ENCODE peak calls at places on chromosomes 7 and 10, in five cellular contexts. L is fibroblast of villous mesenchyme, Y is osteocyte, Q is tibial artery, U is lower lobe of right lung. D is an unnamed sample.

GRCh38 chr7:116777613-116778380 is 84.6 kb upstream of the CAPZA2 start:
- DNase-seq in L (peak), Y (no peak), U (no peak), Q (no peak), D (no peak)

GRCh38 chr10:88838766-88839165 is 12.9 kb downstream of the ANKRD22 start:
- DNase-seq in Y (no peak), L (no peak), Q (no peak), U (no peak), D (no peak)

GRCh38 chr10:97422921-97423420 is 3.0 kb upstream of the PGAM1 start:
- DNase-seq in L (peak), Q (no peak), Y (no peak), U (no peak), D (no peak)

GRCh38 chr10:7797582-7797981 is 9.6 kb downstream of the ATP5F1C start:
- DNase-seq in Y (no peak), Q (no peak), U (no peak), L (peak), D (no peak)

GRCh38 chr7:155007947-155008346 is 5.0 kb upstream of the PAXIP1 start:
- DNase-seq in Y (no peak), U (no peak), Q (no peak), L (peak), D (peak)

GRCh38 chr10:34163075-34163905 is 651.8 kb downstream of the PARD3 start:
- DNase-seq in L (no peak), Y (no peak), Q (no peak), U (no peak), D (no peak)

GRCh38 chr7:7980134-7980533 is 11.5 kb downstream of the GLCCI1 start:
- DNase-seq in Y (no peak), L (no peak), U (no peak), Q (no peak), D (no peak)

GRCh38 chr7:44073664-44074348 is 8.4 kb upstream of the PGAM2 start:
- DNase-seq in Q (peak), Y (no peak), U (peak), L (peak), D (no peak)

GRCh38 chr7:124912972-124913371 is 16.7 kb downstream of the POT1 start:
- DNase-seq in L (no peak), U (no peak), Y (no peak), Q (no peak), D (no peak)

GRCh38 chr7:55223023-55223422 is 142.1 kb upstream of the LANCL2 start:
- DNase-seq in U (no peak), L (no peak), Q (no peak), Y (no peak), D (no peak)

GRCh38 chr7:93249749-93250148 is 17.6 kb downstream of the VPS50 start:
- DNase-seq in L (peak), Y (no peak), U (no peak), Q (no peak), D (no peak)

GRCh38 chr10:115931301-115931700 is 341.7 kb downstream of the GFRA1 start:
- DNase-seq in Q (no peak), Y (no peak), U (no peak), L (no peak), D (no peak)

GRCh38 chr10:66572700-66573099 is 353.1 kb upstream of the LRRTM3 start:
- DNase-seq in Y (no peak), L (no peak), U (no peak), Q (no peak), D (no peak)

GRCh38 chr7:155921804-155922506 is 109.7 kb upstream of the SHH start:
- DNase-seq in L (no peak), Y (no peak), Q (no peak), U (peak), D (no peak)

GRCh38 chr10:17134737-17135260 is 5.2 kb upstream of the CUBN start:
- DNase-seq in L (peak), Y (no peak), U (no peak), Q (no peak), D (no peak)

GRCh38 chr7:74231232-74231590 is 21.4 kb downstream of the LAT2 start:
- DNase-seq in Y (no peak), U (no peak), L (no peak), Q (no peak), D (no peak)

GRCh38 chr10:18340496-18341051 is 200.3 kb downstream of the CACNB2 start:
- DNase-seq in L (no peak), Y (no peak), U (no peak), Q (no peak), D (no peak)

GRCh38 chr10:3889961-3890522 is 105.0 kb upstream of the KLF6 start:
- DNase-seq in Q (no peak), U (no peak), L (peak), Y (no peak), D (no peak)

GRCh38 chr7:73717991-73718405 is 1.5 kb downstream of the STX1A start:
- DNase-seq in L (peak), Y (no peak), U (no peak), Q (no peak), D (no peak)

GRCh38 chr10:102675151-102675886 is 31.0 kb downstream of the TRIM8 start:
- DNase-seq in U (no peak), L (peak), Q (no peak), Y (no peak), D (peak)

GRCh38 chr7:14085901-14086300 is 96.4 kb upstream of the ETV1 start:
- DNase-seq in Q (no peak), L (peak), Y (no peak), U (no peak), D (no peak)

GRCh38 chr10:63760034-63760707 is 239.0 kb downstream of the REEP3 start:
- DNase-seq in Q (no peak), Y (no peak), L (peak), U (no peak), D (no peak)

GRCh38 chr7:64951250-64951848 is 39.5 kb downstream of the ZNF117 start:
- DNase-seq in Q (no peak), L (peak), Y (no peak), U (no peak), D (no peak)

GRCh38 chr10:11227103-11227502 is 209.4 kb downstream of the CELF2 start:
- DNase-seq in Q (no peak), U (no peak), Y (no peak), L (no peak), D (no peak)

GRCh38 chr10:128924918-128925317 is 542.1 kb upstream of the MGMT start:
- DNase-seq in Y (no peak), U (no peak), Q (no peak), L (no peak), D (no peak)

GRCh38 chr7:36638586-36639265 is 85.6 kb downstream of the AOAH start:
- DNase-seq in U (no peak), Y (no peak), L (no peak), Q (no peak), D (no peak)

GRCh38 chr7:130733866-130734524 is at the start of gene KLF14:
- DNase-seq in Q (no peak), L (peak), Y (no peak), U (no peak), D (peak)

GRCh38 chr7:100779359-100779758 is 46.0 kb downstream of the ZAN start:
- DNase-seq in U (no peak), Y (no peak), L (no peak), Q (no peak), D (no peak)

GRCh38 chr10:110802090-110802489 is 69.6 kb upstream of the PDCD4 start:
- DNase-seq in Q (no peak), L (peak), Y (no peak), U (no peak), D (no peak)

GRCh38 chr7:67753891-67754290 is 757.3 kb downstream of the TYW1 start:
- DNase-seq in L (peak), Y (no peak), Q (no peak), U (no peak), D (no peak)

GRCh38 chr10:60461688-60462087 is 72.0 kb upstream of the ANK3 start:
- DNase-seq in Q (no peak), L (no peak), Y (no peak), U (no peak), D (no peak)

GRCh38 chr10:29430101-29430500 is 141.2 kb downstream of the LYZL1 start:
- DNase-seq in L (no peak), U (no peak), Y (no peak), Q (no peak), D (no peak)
- TF ChIP-seq CTCF in L (no peak), U (no peak), Y (no peak), Q (no peak), D (no peak)

GRCh38 chr7:101804642-101805401 is 12.6 kb upstream of the CUX1 start:
- DNase-seq in Q (no peak), U (no peak), L (no peak), Y (no peak), D (no peak)
- TF ChIP-seq CTCF in Q (no peak), U (peak), L (peak), Y (no peak), D (peak)

DNA sequence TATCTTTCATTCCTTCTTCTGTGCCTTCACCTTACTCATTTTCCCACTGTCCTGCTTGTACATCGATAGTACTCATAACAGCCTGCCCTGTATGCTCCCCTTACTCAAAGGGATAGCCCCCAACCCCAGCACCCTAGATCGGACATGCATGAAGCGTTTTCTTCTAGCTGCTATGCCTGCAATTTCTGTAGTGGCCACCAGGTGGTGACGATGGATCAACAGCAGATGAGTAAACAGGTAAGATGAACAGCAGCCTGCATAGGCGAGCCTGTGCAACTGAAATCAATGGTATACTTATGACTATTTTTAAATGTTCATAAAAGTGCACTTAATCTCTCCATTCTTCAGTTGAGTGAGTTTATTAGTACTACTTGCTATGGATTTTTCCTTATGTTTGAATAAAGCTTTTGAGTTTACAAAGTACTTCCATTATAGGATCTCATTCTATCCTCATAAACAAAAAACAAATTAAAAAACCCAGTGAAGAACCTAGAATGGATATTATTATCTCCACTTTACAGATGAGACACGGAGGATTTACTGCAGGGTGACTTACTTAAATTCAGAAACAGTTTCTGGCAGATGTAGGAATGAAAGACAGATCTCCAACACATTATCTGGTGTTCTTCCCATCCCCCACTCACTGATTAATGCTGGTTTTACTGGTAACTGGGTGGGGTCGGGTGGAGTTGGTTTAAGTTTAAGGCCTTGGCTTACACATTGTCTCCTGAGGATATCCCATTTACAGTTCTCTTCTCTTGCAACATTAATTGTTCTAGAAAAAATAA is 222.2 kb downstream of the GLI3 start:
- DNase-seq in Y (no peak), U (no peak), Q (no peak), L (peak), D (peak)
- TF ChIP-seq CTCF in Y (peak), U (peak), Q (peak), L (peak), D (peak)

GRCh38 chr7:134549366-134549765 is 456 bp downstream of the AKR1B15 start:
- DNase-seq in L (no peak), Y (no peak), U (no peak), Q (no peak), D (no peak)

GRCh38 chr7:134554417-134554966 is 5.6 kb downstream of the AKR1B15 start:
- DNase-seq in Y (no peak), Q (no peak), U (no peak), L (no peak), D (no peak)

GRCh38 chr7:134548877-134549276 is at the start of gene AKR1B15:
- DNase-seq in U (no peak), Y (no peak), Q (peak), L (no peak), D (no peak)

GRCh38 chr7:134553976-134554375 is 5.1 kb downstream of the AKR1B15 start:
- DNase-seq in Y (no peak), U (no peak), L (no peak), Q (no peak), D (no peak)

GRCh38 chr7:134552105-134552504 is 3.2 kb downstream of the AKR1B15 start:
- DNase-seq in Q (no peak), Y (no peak), L (peak), U (no peak), D (no peak)
- TF ChIP-seq CTCF in Q (no peak), Y (peak), L (peak), U (no peak), D (peak)

DNA sequence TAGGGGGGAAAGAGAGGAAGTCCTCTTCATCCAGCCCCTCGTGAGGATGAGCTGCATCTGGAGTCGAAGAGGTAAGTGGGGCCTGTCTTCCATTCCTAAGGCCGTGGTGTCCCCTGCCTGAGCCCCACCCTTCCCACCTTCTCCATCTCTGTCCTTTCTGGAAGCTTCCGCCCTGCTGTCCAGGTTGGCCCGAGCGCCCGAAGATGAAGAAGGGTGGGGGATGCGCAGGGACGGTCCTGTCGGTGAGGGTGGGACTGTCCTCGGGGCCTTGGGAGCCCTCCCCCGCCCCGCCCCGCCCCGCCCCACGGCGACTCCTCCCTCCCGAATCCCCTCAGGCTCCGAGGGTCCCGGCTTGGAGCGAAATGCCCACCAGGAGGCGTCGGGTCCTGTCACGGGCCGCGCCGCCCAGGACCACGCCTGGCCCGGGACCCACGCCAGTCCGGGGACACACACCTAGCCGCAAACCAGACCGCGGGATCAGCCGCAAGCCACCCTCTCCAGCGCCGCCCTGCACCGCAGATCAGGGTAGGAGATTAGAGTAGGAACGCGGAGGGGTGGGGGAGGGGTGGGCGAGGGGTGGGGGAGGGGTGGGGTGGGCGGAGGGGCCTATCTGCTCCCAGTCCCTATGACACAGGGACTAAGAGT is 15.3 kb downstream of the GPRIN2 start:
- DNase-seq in U (peak), L (no peak), Q (peak), Y (no peak), D (peak)
- TF ChIP-seq CTCF in U (peak), L (peak), Q (no peak), Y (peak), D (peak)

GRCh38 chr10:77474939-77475338 is 162.7 kb downstream of the KCNMA1 start:
- DNase-seq in U (no peak), Q (no peak), Y (no peak), L (no peak), D (no peak)

GRCh38 chr10:77474386-77474785 is 163.2 kb downstream of the KCNMA1 start:
- DNase-seq in U (no peak), L (no peak), Q (no peak), Y (no peak), D (no peak)

GRCh38 chr10:77467422-77467963 is 170.1 kb downstream of the KCNMA1 start:
- DNase-seq in U (no peak), L (no peak), Y (no peak), Q (peak), D (no peak)

GRCh38 chr10:77472146-77472545 is 165.5 kb downstream of the KCNMA1 start:
- DNase-seq in Q (no peak), Y (no peak), U (no peak), L (no peak), D (no peak)

GRCh38 chr10:77471069-77471536 is 166.5 kb downstream of the KCNMA1 start:
- DNase-seq in L (no peak), Y (no peak), U (no peak), Q (no peak), D (no peak)
- TF ChIP-seq CTCF in L (no peak), Y (no peak), U (no peak), Q (no peak), D (no peak)

DNA sequence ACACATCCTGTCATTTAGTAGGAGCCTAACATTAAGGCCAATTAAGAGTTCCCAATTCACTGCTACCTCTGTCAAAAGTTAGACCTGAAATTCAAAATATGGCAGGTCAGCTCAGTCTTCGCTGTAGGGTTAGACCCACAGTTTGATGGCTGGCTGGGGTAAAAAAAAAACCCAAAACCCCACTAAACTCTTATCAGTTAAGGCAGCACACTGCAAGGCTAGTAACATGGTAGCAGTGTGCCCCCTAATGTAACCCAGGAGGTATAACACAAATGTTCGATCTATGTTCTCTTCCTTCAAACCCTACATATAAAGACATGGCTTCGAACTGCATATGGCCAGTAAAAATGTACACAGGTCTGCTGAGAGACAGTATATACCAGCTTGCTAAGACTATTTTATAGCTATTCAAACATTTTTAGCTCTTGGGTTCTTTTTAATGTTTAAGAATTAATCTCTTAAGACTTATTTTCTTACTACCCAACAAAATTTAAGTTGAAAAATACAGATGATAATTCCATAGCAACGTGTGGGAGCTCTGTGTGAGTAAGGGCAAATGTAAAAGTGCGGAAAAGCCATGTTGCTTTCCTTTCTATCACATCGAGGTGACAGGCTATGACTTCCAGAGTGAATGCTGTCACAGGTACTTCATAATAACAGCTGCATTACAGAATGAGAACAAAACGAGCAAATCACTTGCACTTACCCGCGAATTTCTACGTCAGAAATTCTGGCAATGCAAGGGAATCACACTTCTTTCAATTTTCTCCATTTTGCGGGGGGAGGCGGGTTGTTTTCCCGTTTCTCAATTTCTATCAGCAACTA is 168.4 kb upstream of the IMMP2L start:
- DNase-seq in Y (no peak), U (no peak), Q (no peak), L (peak), D (no peak)
- TF ChIP-seq CTCF in Y (peak), U (no peak), Q (no peak), L (peak), D (peak)

DNA sequence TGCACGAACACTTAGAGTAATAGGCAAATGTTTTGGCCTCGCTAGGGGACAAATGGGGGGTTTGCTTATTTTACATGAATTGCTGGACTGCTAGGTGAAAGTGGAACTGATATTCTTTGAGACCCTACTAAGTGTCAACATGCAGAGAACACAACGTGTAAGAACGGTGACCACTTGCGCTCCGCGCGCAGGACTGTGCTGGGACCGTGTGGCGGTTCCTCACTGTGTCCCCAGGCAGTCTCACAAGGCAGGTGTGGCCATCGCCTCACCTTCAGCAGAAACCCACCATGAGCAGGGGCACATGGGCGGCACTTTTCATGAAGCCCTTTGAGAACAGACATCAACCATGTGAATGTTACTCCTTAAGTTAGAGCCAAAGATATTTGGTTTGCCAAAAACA is 27.2 kb downstream of the PTPRN2 start:
- DNase-seq in Y (no peak), Q (no peak), U (no peak), L (no peak), D (no peak)
- TF ChIP-seq CTCF in Y (no peak), Q (no peak), U (no peak), L (no peak), D (no peak)